ENCODE peak calls at places on chromosomes 11 and 22, in six cellular contexts. F is tibial nerve; M is CD4-positive, alpha-beta T cell; G is WTC11; Z is HFF-Myc; V is AG09309. I is an unnamed sample.

GRCh38 chr11:133399855-133400625 is 132.3 kb downstream of the OPCML start:
- DNase-seq in F (no peak), M (no peak), G (no peak), Z (no peak), V (no peak), I (no peak)

GRCh38 chr11:36295926-36296325 is at the start of gene PRR5L:
- DNase-seq in F (no peak), M (no peak), G (no peak), Z (no peak), V (no peak), I (no peak)

GRCh38 chr11:8094656-8095055 is 13.6 kb downstream of the TUB start:
- DNase-seq in F (no peak), M (no peak), G (no peak), Z (no peak), V (no peak), I (no peak)

GRCh38 chr11:110856340-110856739 is 144.1 kb upstream of the ARHGAP20 start:
- DNase-seq in F (no peak), M (no peak), G (no peak), Z (no peak), V (no peak), I (no peak)

GRCh38 chr22:44172370-44173108 is 8.2 kb upstream of the PARVG start:
- DNase-seq in F (peak; percentile 52), M (no peak), G (no peak), Z (no peak), V (no peak), I (no peak)

GRCh38 chr11:114098927-114099326 is 39.4 kb downstream of the ZBTB16 start:
- DNase-seq in F (no peak), M (no peak), G (no peak), Z (no peak), V (no peak), I (no peak)

GRCh38 chr11:120819003-120819402 is 204.9 kb upstream of the TBCEL start:
- DNase-seq in F (no peak), M (no peak), G (no peak), Z (no peak), V (no peak), I (no peak)

GRCh38 chr22:21642584-21643448 is 714 bp downstream of the SDF2L1 start:
- DNase-seq in F (no peak), M (peak; percentile 52), G (peak; percentile 81), Z (no peak), V (no peak), I (no peak)

GRCh38 chr22:49779226-49779625 is 48.4 kb downstream of the BRD1 start:
- DNase-seq in F (no peak), M (no peak), G (no peak), Z (no peak), V (no peak), I (no peak)

GRCh38 chr11:28058333-28058732 is 49.6 kb downstream of the KIF18A start:
- DNase-seq in F (no peak), M (no peak), G (no peak), Z (no peak), V (no peak), I (no peak)

GRCh38 chr11:12200359-12201015 is 90.1 kb downstream of the MICAL2 start:
- DNase-seq in F (peak; percentile 48), M (no peak), G (no peak), Z (peak; percentile 44), V (no peak), I (no peak)

GRCh38 chr11:71580057-71581003 is 2.3 kb downstream of the KRTAP5-11 start:
- DNase-seq in F (peak; percentile 47), M (peak; percentile 16), G (peak; percentile 63), Z (peak; percentile 63), V (peak; percentile 54), I (no peak)

GRCh38 chr11:9060700-9061111 is 30.7 kb downstream of the SCUBE2 start:
- DNase-seq in F (no peak), M (no peak), G (peak; percentile 41), Z (no peak), V (no peak), I (no peak)

GRCh38 chr11:79896258-79896657 is 455.4 kb upstream of the TENM4 start:
- DNase-seq in F (no peak), M (no peak), G (no peak), Z (no peak), V (no peak), I (no peak)

GRCh38 chr11:68471360-68472340 is 11.1 kb downstream of the PPP6R3 start:
- DNase-seq in F (no peak), M (peak; percentile 18), G (no peak), Z (no peak), V (peak; percentile 92), I (no peak)

GRCh38 chr11:12167098-12167999 is 57.0 kb downstream of the MICAL2 start:
- DNase-seq in F (no peak), M (no peak), G (no peak), Z (peak; percentile 61), V (no peak), I (no peak)

GRCh38 chr11:35170503-35170902 is 31.5 kb downstream of the CD44 start:
- DNase-seq in F (no peak), M (no peak), G (no peak), Z (no peak), V (no peak), I (no peak)

GRCh38 chr22:21652010-21652546 is 10.0 kb downstream of the SDF2L1 start:
- DNase-seq in F (peak; percentile 87), M (peak; percentile 70), G (peak; percentile 95), Z (peak; percentile 51), V (no peak), I (peak; percentile 90)

DNA sequence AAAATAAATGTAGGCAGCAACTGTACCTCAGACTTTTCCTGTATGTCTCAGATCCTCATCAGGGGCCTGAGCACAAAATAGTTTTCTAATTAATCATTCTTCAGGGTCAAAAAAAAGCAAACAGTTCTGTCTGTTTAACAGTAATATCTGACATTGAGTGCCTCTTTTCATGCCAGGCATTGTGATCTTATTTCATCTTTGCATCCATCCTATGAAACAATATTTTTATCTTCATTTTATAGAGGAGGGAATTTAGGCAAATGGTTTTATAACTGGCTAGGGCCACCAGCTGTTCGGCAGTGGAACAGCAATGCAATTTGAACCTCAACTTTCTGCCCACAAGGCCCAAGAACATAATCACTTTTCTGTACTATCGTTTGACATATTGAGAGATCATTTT is 145.6 kb downstream of the WNT7B start:
- DNase-seq in F (no peak), M (no peak), G (no peak), Z (no peak), V (no peak), I (no peak)
- TF ChIP-seq CTCF in F (no peak), M (no peak), G (no peak), Z (peak; percentile 29), V (peak; percentile 65), I (no peak)

GRCh38 chr11:84384637-84385227 is 1098.6 kb upstream of the CCDC90B start:
- DNase-seq in F (peak; percentile 72), M (no peak), G (peak; percentile 56), Z (peak; percentile 10), V (peak; percentile 17), I (peak; percentile 54)

GRCh38 chr11:84396521-84396920 is 1110.4 kb upstream of the CCDC90B start:
- DNase-seq in F (no peak), M (no peak), G (no peak), Z (no peak), V (no peak), I (no peak)

DNA sequence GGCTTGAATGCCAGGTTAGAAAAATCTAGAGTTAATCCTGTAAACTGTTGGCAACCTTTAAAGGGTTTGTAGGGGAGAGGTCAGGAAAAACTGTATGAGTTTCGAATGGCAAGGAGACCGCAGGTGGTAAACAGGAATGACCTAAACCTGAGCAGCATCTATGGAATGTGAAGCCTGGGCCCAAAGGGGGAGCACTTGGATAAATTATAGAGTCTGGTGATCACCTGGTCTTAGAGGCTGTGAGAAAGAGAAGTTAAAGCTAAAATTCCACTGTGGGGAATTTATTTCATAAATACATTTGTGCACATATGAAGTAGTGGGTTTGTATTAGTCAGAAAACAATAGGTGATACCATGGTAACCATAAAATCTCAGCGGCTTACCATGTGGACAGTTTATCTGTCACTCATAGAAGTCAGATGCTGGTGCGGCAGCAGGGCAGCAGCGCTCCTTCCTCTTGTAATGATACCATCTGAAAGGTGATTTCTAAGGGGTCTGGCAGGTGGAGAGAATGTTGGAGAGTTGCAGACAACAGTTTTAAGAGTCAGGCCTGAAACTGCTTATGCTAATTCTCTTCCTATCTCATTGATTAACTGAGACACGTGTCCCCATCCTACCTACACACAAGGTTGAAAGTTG is 1104.4 kb upstream of the CCDC90B start:
- DNase-seq in F (no peak), M (no peak), G (peak; percentile 43), Z (no peak), V (no peak), I (no peak)
- TF ChIP-seq CTCF in F (no peak), M (no peak), G (peak; percentile 18), Z (no peak), V (peak; percentile 12), I (no peak)

GRCh38 chr11:124481365-124482323 is 36.1 kb upstream of the OR8B8 start:
- DNase-seq in F (no peak), M (no peak), G (no peak), Z (no peak), V (no peak), I (no peak)

GRCh38 chr11:124482362-124483147 is 37.1 kb upstream of the OR8B8 start:
- DNase-seq in F (no peak), M (no peak), G (no peak), Z (no peak), V (no peak), I (no peak)

DNA sequence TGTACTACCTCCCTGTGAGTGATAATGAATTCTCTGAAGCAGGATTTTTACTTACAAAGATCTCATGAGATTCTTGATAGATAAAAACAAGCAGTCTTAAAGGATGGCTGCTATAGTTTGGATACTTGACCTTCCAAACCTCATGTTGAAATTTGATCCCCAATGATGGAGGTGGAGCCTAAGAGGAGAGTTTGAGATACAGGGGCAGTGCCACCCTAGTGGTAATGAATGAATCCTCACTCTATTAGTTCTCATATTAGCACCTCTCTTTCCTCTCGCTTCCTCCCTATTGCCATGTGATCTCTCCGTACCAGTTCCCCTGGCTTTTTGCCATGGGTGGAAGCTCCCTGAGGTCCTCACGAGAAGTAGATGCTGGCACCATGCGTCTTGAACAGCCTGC is 37.9 kb upstream of the OR8B8 start:
- DNase-seq in F (no peak), M (no peak), G (no peak), Z (no peak), V (no peak), I (no peak)
- TF ChIP-seq CTCF in F (no peak), M (no peak), G (no peak), Z (no peak), V (no peak), I (no peak)

GRCh38 chr11:93993747-93994146 is 27.4 kb upstream of the HEPHL1 start:
- DNase-seq in F (no peak), M (no peak), G (no peak), Z (no peak), V (no peak), I (no peak)
- TF ChIP-seq CTCF in F (no peak), M (no peak), G (no peak), Z (no peak), V (no peak), I (no peak)

DNA sequence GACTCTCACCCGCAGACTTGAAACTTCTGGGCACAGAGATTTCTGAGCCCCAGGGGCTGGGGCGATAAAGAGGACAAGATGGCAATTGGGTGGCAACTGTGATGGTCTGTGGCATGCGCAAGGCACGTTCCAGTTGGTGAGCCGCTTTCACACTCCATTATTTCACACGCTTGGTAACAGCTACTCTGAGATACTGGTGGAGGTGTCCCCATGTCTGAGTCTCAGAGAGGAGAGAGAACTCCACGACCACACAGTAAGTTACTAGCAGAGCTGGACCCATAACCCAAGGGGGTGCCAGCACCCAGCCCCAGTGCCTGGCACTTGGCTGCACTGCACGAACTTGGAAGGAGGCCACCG is 6.0 kb upstream of the KCNJ4 start:
- DNase-seq in F (no peak), M (no peak), G (no peak), Z (no peak), V (no peak), I (no peak)
- TF ChIP-seq CTCF in F (no peak), M (no peak), G (no peak), Z (no peak), V (no peak), I (no peak)

I was measured in mesothelial cell of epicardium.